ENCODE peak calls at places on chromosomes 13 and 19, in seven cellular contexts. F is osteoblast; M is right atrium auricular region; H is caudate nucleus; E is upper lobe of left lung; X is CD4-positive, alpha-beta T cell; L is left lung. J is an unnamed sample.

GRCh38 chr19:10260141-10260584 is 8.1 kb downstream of the MRPL4 start:
- DNase-seq in E (peak), M (no peak), F (peak), H (no peak), X (no peak), L (peak), J (peak)

GRCh38 chr19:48872884-48873475 is 759 bp downstream of the PPP1R15A start:
- DNase-seq in L (peak), F (peak), H (peak), X (peak), M (peak), E (peak), J (peak)

GRCh38 chr13:70708744-70709143 is 600.5 kb upstream of the KLHL1 start:
- DNase-seq in X (no peak), M (no peak), H (no peak), E (no peak), L (no peak), F (no peak), J (no peak)

GRCh38 chr19:46574533-46574932 is 26.6 kb upstream of the CALM3 start:
- DNase-seq in F (no peak), L (no peak), H (no peak), X (peak), E (no peak), M (no peak), J (no peak)

GRCh38 chr13:93670858-93671257 is 444.3 kb downstream of the GPC6 start:
- DNase-seq in M (no peak), X (no peak), H (no peak), L (no peak), F (no peak), E (no peak), J (no peak)

GRCh38 chr13:113782472-113782871 is 23.4 kb downstream of the TMEM255B start:
- DNase-seq in H (no peak), L (no peak), X (no peak), E (no peak), F (peak), M (no peak), J (no peak)

GRCh38 chr13:45681101-45681500 is 21.0 kb upstream of the CBY2 start:
- DNase-seq in X (no peak), F (peak), E (no peak), L (no peak), H (no peak), M (no peak), J (no peak)

GRCh38 chr13:108769213-108770070 is 140.0 kb downstream of the MYO16 start:
- DNase-seq in L (no peak), X (no peak), E (no peak), H (no peak), M (no peak), F (no peak), J (no peak)

GRCh38 chr13:24053505-24054251 is 106.8 kb upstream of the SPATA13 start:
- DNase-seq in H (peak), L (no peak), F (peak), X (peak), M (no peak), E (peak), J (peak)

GRCh38 chr19:17779281-17779930 is 15.5 kb upstream of the B3GNT3 start:
- DNase-seq in F (no peak), X (no peak), L (peak), M (no peak), H (no peak), E (peak), J (peak)

GRCh38 chr19:5115771-5116202 is 146.9 kb downstream of the KDM4B start:
- DNase-seq in L (no peak), X (no peak), E (no peak), M (no peak), F (peak), H (no peak), J (no peak)

GRCh38 chr19:7262470-7262869 is 31.7 kb downstream of the INSR start:
- DNase-seq in H (no peak), X (no peak), E (no peak), M (no peak), F (no peak), L (no peak), J (no peak)

GRCh38 chr19:35935911-35936737 is at the start of gene LRFN3:
- DNase-seq in M (peak), H (peak), L (peak), F (peak), X (peak), E (peak), J (peak)

GRCh38 chr19:38900220-38900629 is 456 bp downstream of the NFKBIB start:
- DNase-seq in H (no peak), L (no peak), F (peak), X (no peak), E (no peak), M (no peak), J (no peak)

GRCh38 chr13:26952551-26953138 is 192.1 kb upstream of the GPR12 start:
- DNase-seq in M (no peak), H (no peak), L (no peak), X (no peak), F (no peak), E (peak), J (no peak)

GRCh38 chr19:29715695-29716581 is 877 bp upstream of the C19orf12 start:
- DNase-seq in X (no peak), F (no peak), H (no peak), E (no peak), L (no peak), M (no peak), J (no peak)

GRCh38 chr13:78660130-78660857 is 1.3 kb upstream of the OBI1 start:
- DNase-seq in E (no peak), M (no peak), L (no peak), F (no peak), H (no peak), X (peak), J (no peak)

GRCh38 chr19:5321066-5321642 is 19.5 kb downstream of the PTPRS start:
- DNase-seq in E (no peak), L (no peak), M (no peak), X (no peak), H (no peak), F (peak), J (no peak)

GRCh38 chr13:111958612-111959395 is 108.1 kb upstream of the SOX1 start:
- DNase-seq in E (peak), M (no peak), H (no peak), F (no peak), X (no peak), L (no peak), J (no peak)

GRCh38 chr19:55086730-55087541 is 11.3 kb downstream of the EPS8L1 start:
- DNase-seq in M (peak), X (no peak), L (peak), E (peak), H (peak), F (peak), J (peak)

GRCh38 chr19:31253816-31254551 is 95.3 kb downstream of the TSHZ3 start:
- DNase-seq in X (no peak), L (no peak), E (no peak), F (peak), H (no peak), M (peak), J (no peak)

GRCh38 chr13:54424344-54424743 is 1395.7 kb downstream of the OLFM4 start:
- DNase-seq in X (no peak), E (no peak), F (no peak), M (no peak), L (no peak), H (no peak), J (no peak)
- H3K27ac ChIP-seq in X (no peak), E (no peak), F (no peak), M (no peak), L (no peak), H (no peak), J (no peak)

GRCh38 chr19:37077615-37077928 is 661 bp upstream of the ZNF420 start:
- DNase-seq in E (no peak), L (no peak), H (no peak), M (no peak), F (no peak), X (no peak), J (no peak)
- H3K27ac ChIP-seq in E (peak), L (peak), H (peak), M (peak), F (peak), X (peak), J (peak)

DNA sequence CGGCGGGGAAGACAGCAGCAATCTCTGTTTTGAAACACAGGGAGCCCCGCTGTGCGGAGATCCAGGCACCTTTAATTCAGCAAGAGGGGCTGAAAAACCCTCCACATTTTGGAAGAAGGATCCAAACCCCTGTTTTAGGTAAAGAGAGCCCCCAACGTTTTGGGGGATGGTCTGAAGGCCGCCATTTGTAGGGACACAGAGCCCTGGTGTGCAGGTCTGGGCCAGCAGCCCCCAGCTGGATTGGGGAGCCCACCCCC is 3.5 kb upstream of the HOOK2 start:
- DNase-seq in H (no peak), E (no peak), L (no peak), X (no peak), M (no peak), F (no peak), J (no peak)
- H3K27ac ChIP-seq in H (peak), E (peak), L (peak), X (no peak), M (peak), F (peak), J (peak)

GRCh38 chr13:51292000-51292550 is 47.4 kb upstream of the SERPINE3 start:
- DNase-seq in L (no peak), X (no peak), M (no peak), H (no peak), F (no peak), E (no peak), J (no peak)
- H3K27ac ChIP-seq in L (no peak), X (no peak), M (peak), H (no peak), F (peak), E (no peak), J (no peak)

GRCh38 chr13:89343165-89343564 is 1672.0 kb downstream of the SLITRK5 start:
- DNase-seq in X (no peak), H (no peak), E (no peak), M (no peak), L (no peak), F (no peak), J (no peak)
- H3K27ac ChIP-seq in X (no peak), H (no peak), E (no peak), M (no peak), L (no peak), F (no peak), J (no peak)

GRCh38 chr13:88817560-88817959 is 1146.4 kb downstream of the SLITRK5 start:
- DNase-seq in M (no peak), X (no peak), E (no peak), H (no peak), L (no peak), F (no peak), J (no peak)

GRCh38 chr13:88824218-88824617 is 1153.0 kb downstream of the SLITRK5 start:
- DNase-seq in H (no peak), E (no peak), L (no peak), M (no peak), F (no peak), X (no peak), J (no peak)

GRCh38 chr13:88823114-88823513 is 1151.9 kb downstream of the SLITRK5 start:
- DNase-seq in L (no peak), F (no peak), X (no peak), M (no peak), E (no peak), H (no peak), J (no peak)
- H3K27ac ChIP-seq in L (no peak), F (no peak), X (no peak), M (no peak), E (no peak), H (no peak), J (no peak)

DNA sequence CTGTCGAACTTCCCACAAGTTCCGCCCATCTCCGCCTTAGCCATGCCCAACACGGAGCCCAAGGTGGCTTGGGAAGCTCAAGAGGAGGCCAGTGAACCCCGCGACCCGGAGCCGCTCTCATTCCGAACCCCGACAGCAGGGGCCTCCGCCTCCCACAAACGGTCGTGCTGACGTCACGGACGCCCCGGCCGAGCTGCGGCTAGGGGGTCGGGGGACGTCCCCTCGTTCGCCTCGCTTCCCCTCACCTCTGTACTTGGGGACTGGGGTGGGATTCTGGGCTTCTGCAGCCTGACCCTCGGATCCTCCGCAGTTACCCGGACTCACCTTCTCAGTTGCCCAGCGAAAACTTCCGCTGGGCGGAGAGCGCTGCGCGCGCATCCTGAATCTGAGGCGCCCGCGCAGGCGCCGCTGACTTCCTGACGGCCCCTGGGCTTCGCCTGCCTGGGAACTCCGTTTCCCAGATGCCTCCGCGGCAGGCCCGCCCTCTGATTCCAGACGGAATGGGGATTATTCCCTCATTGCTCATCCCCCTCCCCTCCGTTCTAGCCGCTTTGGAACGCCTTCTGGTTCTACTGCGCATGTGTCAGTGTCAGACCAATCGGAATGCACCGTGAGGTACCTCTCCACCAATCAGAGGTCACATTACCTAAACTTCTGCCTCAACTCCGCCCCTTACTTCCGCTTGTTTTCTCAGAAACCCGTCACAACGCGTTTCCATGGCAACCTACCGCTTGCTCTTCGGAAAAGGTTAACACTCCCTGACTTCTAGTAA is at the start of gene VRK3:
- DNase-seq in F (peak), H (peak), M (peak), E (peak), X (peak), L (peak), J (peak)
- H3K27ac ChIP-seq in F (peak), H (peak), M (peak), E (peak), X (peak), L (peak), J (peak)

GRCh38 chr19:41861098-41861768 is 1.2 kb downstream of the RPS19 start:
- DNase-seq in X (no peak), L (no peak), H (no peak), F (no peak), E (no peak), M (no peak), J (no peak)

GRCh38 chr19:41861846-41862245 is 1.8 kb downstream of the RPS19 start:
- DNase-seq in X (no peak), H (no peak), L (no peak), M (no peak), E (no peak), F (peak), J (no peak)

GRCh38 chr19:41863209-41863931 is 3.3 kb downstream of the RPS19 start:
- DNase-seq in H (no peak), M (no peak), F (no peak), X (no peak), E (no peak), L (no peak), J (no peak)

GRCh38 chr19:41864374-41864773 is 4.3 kb downstream of the RPS19 start:
- DNase-seq in L (no peak), H (no peak), M (no peak), F (no peak), X (no peak), E (no peak), J (peak)

GRCh38 chr19:41862445-41862986 is 2.5 kb downstream of the RPS19 start:
- DNase-seq in L (no peak), H (no peak), M (no peak), F (peak), E (no peak), X (no peak), J (no peak)
- H3K27ac ChIP-seq in L (no peak), H (no peak), M (no peak), F (no peak), E (no peak), X (no peak), J (no peak)

GRCh38 chr19:45296365-45296764 is 26.3 kb downstream of the CKM start:
- DNase-seq in F (no peak), X (no peak), H (no peak), E (no peak), L (no peak), M (no peak), J (no peak)
- H3K27ac ChIP-seq in F (no peak), X (no peak), H (no peak), E (no peak), L (no peak), M (no peak), J (no peak)

DNA sequence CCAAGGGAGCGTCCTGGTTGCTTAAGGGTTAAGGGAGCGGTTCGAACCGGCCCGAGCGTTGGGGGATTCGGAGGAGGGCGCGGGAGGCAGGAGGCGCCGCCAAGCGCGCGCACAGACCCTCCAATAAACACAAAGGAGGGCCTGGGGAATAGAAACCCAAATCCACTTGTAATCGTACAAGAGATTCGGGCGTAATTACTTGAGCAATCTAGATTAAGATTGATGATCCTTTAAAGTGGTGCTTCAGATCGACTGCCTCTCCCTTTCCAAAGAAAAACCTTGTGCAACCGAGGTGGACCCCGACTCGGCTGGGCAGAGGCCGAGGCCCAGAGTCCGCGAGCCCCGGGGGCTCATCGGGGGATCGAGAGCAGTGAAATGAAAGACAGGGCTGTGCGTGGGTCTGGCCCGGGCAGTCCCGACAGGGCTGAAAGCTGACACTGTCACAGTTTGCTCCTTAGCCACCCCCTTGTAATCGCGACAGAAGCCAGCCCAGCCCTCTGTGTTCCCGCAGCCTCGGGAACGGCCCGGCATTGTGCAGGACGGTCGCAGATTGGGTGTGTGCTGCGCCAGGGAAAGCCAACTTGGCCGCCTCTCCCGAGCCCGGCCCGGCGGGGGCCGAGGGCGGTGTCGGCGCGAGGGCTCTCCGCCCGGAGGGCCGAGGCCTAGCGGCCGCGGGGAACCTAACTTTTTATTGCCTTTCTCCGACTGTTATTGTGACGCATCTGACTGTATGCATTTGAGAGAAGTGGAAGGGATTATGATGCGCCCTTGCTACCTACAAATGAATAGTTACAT is 5.6 kb downstream of the MAB21L1 start:
- DNase-seq in F (peak), X (no peak), M (peak), L (no peak), H (no peak), E (no peak), J (no peak)
- H3K27ac ChIP-seq in F (peak), X (no peak), M (peak), L (no peak), H (peak), E (no peak), J (no peak)

J was measured in lower lobe of right lung.